ENCODE peak calls at places on chromosome 18, in six cellular contexts. F is Kasumi-1, A is left cardiac atrium, W is smooth muscle cell of the brain vasculature, E is AML-193, Q is body of pancreas. B is an unnamed sample.

GRCh38 chr18:63603772-63604171 is 16.6 kb downstream of the SERPINB13 start:
- DNase-seq in F (no peak), W (no peak), E (no peak), Q (no peak), A (no peak), B (peak)

GRCh38 chr18:46424898-46425297 is 232.1 kb downstream of the LOXHD1 start:
- DNase-seq in W (no peak), E (no peak), A (no peak), Q (no peak), F (no peak), B (no peak)

GRCh38 chr18:3794537-3795348 is 344.8 kb downstream of the TGIF1 start:
- DNase-seq in E (no peak), Q (no peak), W (peak), F (no peak), A (peak), B (peak)

GRCh38 chr18:46253498-46253897 is 149.3 kb downstream of the HAUS1 start:
- DNase-seq in A (no peak), Q (no peak), W (no peak), F (no peak), E (no peak), B (peak)

GRCh38 chr18:3219621-3220335 is at the start of gene MYOM1:
- DNase-seq in E (no peak), A (no peak), W (no peak), Q (no peak), F (no peak), B (no peak)

GRCh38 chr18:4068552-4069158 is 386.5 kb downstream of the DLGAP1 start:
- DNase-seq in Q (peak), E (peak), W (peak), F (peak), A (no peak), B (peak)

GRCh38 chr18:74457743-74458465 is 796 bp upstream of the DIPK1C start:
- DNase-seq in E (no peak), F (no peak), Q (no peak), A (no peak), W (no peak), B (no peak)

GRCh38 chr18:11728247-11728646 is 39.2 kb downstream of the GNAL start:
- DNase-seq in W (no peak), E (no peak), Q (no peak), A (no peak), F (peak), B (no peak)

GRCh38 chr18:25237571-25238267 is 114.2 kb downstream of the ZNF521 start:
- DNase-seq in E (no peak), F (no peak), W (no peak), A (no peak), Q (no peak), B (no peak)

GRCh38 chr18:79275992-79276391 is 119.7 kb upstream of the NFATC1 start:
- DNase-seq in F (no peak), Q (no peak), A (no peak), W (no peak), E (no peak), B (peak)

GRCh38 chr18:50967714-50968661 is at the start of gene ELAC1:
- DNase-seq in Q (peak), W (peak), A (peak), E (peak), F (peak), B (peak)

GRCh38 chr18:21509062-21509461 is 91.4 kb downstream of the ESCO1 start:
- DNase-seq in W (no peak), Q (no peak), E (no peak), A (no peak), F (no peak), B (no peak)

GRCh38 chr18:21132398-21132918 is 20.8 kb upstream of the ROCK1 start:
- DNase-seq in W (no peak), E (no peak), A (no peak), Q (no peak), F (no peak), B (no peak)

GRCh38 chr18:36127866-36128845 is 984 bp downstream of the SLC39A6 start:
- DNase-seq in Q (no peak), A (no peak), W (no peak), F (peak), E (no peak), B (peak)

GRCh38 chr18:904135-905090 is at the start of gene ADCYAP1:
- DNase-seq in F (no peak), Q (no peak), W (no peak), E (no peak), A (no peak), B (no peak)

GRCh38 chr18:54825626-54826344 is 2.5 kb upstream of the RAB27B start:
- DNase-seq in F (no peak), Q (no peak), E (no peak), A (no peak), W (no peak), B (no peak)

GRCh38 chr18:59725177-59725576 is 28.0 kb upstream of the CCBE1 start:
- DNase-seq in F (no peak), E (no peak), W (no peak), A (no peak), Q (no peak), B (no peak)

GRCh38 chr18:25352629-25353005 is 651 bp upstream of the ZNF521 start:
- DNase-seq in W (no peak), F (no peak), E (no peak), A (no peak), Q (no peak), B (peak)

GRCh38 chr18:8847900-8848299 is 142.5 kb downstream of the MTCL1 start:
- DNase-seq in F (no peak), A (no peak), Q (no peak), E (no peak), W (no peak), B (no peak)

GRCh38 chr18:3579701-3580100 is 129.7 kb downstream of the TGIF1 start:
- DNase-seq in Q (no peak), F (no peak), E (no peak), W (no peak), A (no peak), B (no peak)

GRCh38 chr18:79387214-79387613 is 8.5 kb upstream of the NFATC1 start:
- DNase-seq in A (no peak), E (no peak), Q (no peak), W (no peak), F (no peak), B (no peak)

GRCh38 chr18:75625966-75626365 is 198.5 kb upstream of the SMIM21 start:
- DNase-seq in Q (no peak), W (no peak), E (no peak), F (no peak), A (no peak), B (no peak)

GRCh38 chr18:63254716-63255399 is 64.7 kb downstream of the BCL2 start:
- DNase-seq in E (no peak), F (no peak), Q (no peak), A (no peak), W (no peak), B (peak)

GRCh38 chr18:40866013-40866644 is 1088.9 kb upstream of the PIK3C3 start:
- DNase-seq in Q (no peak), A (no peak), W (no peak), F (no peak), E (no peak), B (no peak)

GRCh38 chr18:48216639-48217280 is 192.4 kb downstream of the ZBTB7C start:
- DNase-seq in E (no peak), W (no peak), A (peak), Q (no peak), F (no peak), B (no peak)

GRCh38 chr18:50644807-50645206 is 84.9 kb downstream of the MAPK4 start:
- DNase-seq in A (no peak), F (peak), Q (no peak), E (no peak), W (no peak), B (peak)

GRCh38 chr18:69574401-69574800 is 173.7 kb downstream of the DOK6 start:
- DNase-seq in W (no peak), E (no peak), Q (no peak), F (no peak), A (no peak), B (no peak)

GRCh38 chr18:31671951-31672350 is 12.4 kb downstream of the B4GALT6 start:
- DNase-seq in Q (no peak), A (no peak), F (no peak), W (no peak), E (no peak), B (no peak)

GRCh38 chr18:63701952-63702351 is 808 bp upstream of the SERPINB11 start:
- DNase-seq in Q (no peak), F (no peak), A (no peak), W (no peak), E (no peak), B (no peak)

GRCh38 chr18:51234117-51235010 is 36.9 kb upstream of the MEX3C start:
- DNase-seq in W (no peak), F (no peak), E (no peak), Q (no peak), A (no peak), B (no peak)

GRCh38 chr18:54149078-54149697 is 75.3 kb downstream of the MBD2 start:
- DNase-seq in F (no peak), Q (no peak), W (peak), A (no peak), E (no peak), B (peak)

GRCh38 chr18:42374961-42375360 is 419.9 kb downstream of the PIK3C3 start:
- DNase-seq in A (no peak), Q (no peak), F (no peak), E (no peak), W (no peak), B (no peak)

GRCh38 chr18:41145526-41145925 is 809.5 kb upstream of the PIK3C3 start:
- DNase-seq in A (no peak), F (no peak), Q (no peak), W (no peak), E (no peak), B (peak)

GRCh38 chr18:58772161-58772560 is 92.5 kb upstream of the ZNF532 start:
- DNase-seq in E (no peak), A (no peak), F (no peak), W (no peak), Q (no peak), B (peak)

GRCh38 chr18:56984731-56985130 is 162.2 kb upstream of the BOD1L2 start:
- DNase-seq in Q (peak), A (no peak), W (no peak), F (no peak), E (no peak), B (no peak)